ENCODE peak calls at places on chromosomes 5 and 9, in five cellular contexts. One of them, this sample, is unnamed.

GRCh38 chr5:32190094-32190493 is 16.0 kb upstream of the GOLPH3 start:
- DNase-seq in sigmoid colon: peak
- DNase-seq in WTC11: no peak
- DNase-seq in MCF 10A: no peak
- DNase-seq in uterus: peak
- DNase-seq in this sample: no peak

GRCh38 chr9:134372621-134373267 is 46.5 kb downstream of the RXRA start:
- DNase-seq in sigmoid colon: peak
- DNase-seq in WTC11: no peak
- DNase-seq in MCF 10A: peak
- DNase-seq in uterus: no peak
- DNase-seq in this sample: no peak

GRCh38 chr5:124654418-124654817 is 92.0 kb downstream of the ZNF608 start:
- DNase-seq in sigmoid colon: no peak
- DNase-seq in WTC11: no peak
- DNase-seq in MCF 10A: no peak
- DNase-seq in uterus: no peak
- DNase-seq in this sample: no peak

GRCh38 chr9:16728128-16728505 is 142.4 kb downstream of the BNC2 start:
- DNase-seq in sigmoid colon: no peak
- DNase-seq in WTC11: no peak
- DNase-seq in MCF 10A: no peak
- DNase-seq in uterus: no peak
- DNase-seq in this sample: no peak

GRCh38 chr5:141657937-141658545 is 6.8 kb upstream of the FCHSD1 start:
- DNase-seq in sigmoid colon: no peak
- DNase-seq in WTC11: no peak
- DNase-seq in MCF 10A: peak
- DNase-seq in uterus: no peak
- DNase-seq in this sample: no peak

GRCh38 chr5:72465068-72465467 is 42.1 kb downstream of the ZNF366 start:
- DNase-seq in sigmoid colon: no peak
- DNase-seq in WTC11: no peak
- DNase-seq in MCF 10A: no peak
- DNase-seq in uterus: no peak
- DNase-seq in this sample: no peak

GRCh38 chr9:96006296-96006890 is 130.9 kb downstream of the ERCC6L2 start:
- DNase-seq in sigmoid colon: no peak
- DNase-seq in WTC11: no peak
- DNase-seq in MCF 10A: no peak
- DNase-seq in uterus: no peak
- DNase-seq in this sample: no peak

GRCh38 chr9:91477106-91477505 is 53.5 kb upstream of the NFIL3 start:
- DNase-seq in sigmoid colon: no peak
- DNase-seq in WTC11: no peak
- DNase-seq in MCF 10A: no peak
- DNase-seq in uterus: no peak
- DNase-seq in this sample: no peak

GRCh38 chr5:56640763-56641406 is 174.5 kb upstream of the MAP3K1 start:
- DNase-seq in sigmoid colon: peak
- DNase-seq in WTC11: no peak
- DNase-seq in MCF 10A: no peak
- DNase-seq in uterus: no peak
- DNase-seq in this sample: no peak

GRCh38 chr5:176440932-176441706 is 7.1 kb upstream of the FAF2 start:
- DNase-seq in sigmoid colon: no peak
- DNase-seq in WTC11: no peak
- DNase-seq in MCF 10A: no peak
- DNase-seq in uterus: no peak
- DNase-seq in this sample: no peak

GRCh38 chr5:115626444-115626823 is 598 bp upstream of the TMED7 start:
- DNase-seq in sigmoid colon: no peak
- DNase-seq in WTC11: no peak
- DNase-seq in MCF 10A: no peak
- DNase-seq in uterus: no peak
- DNase-seq in this sample: no peak

GRCh38 chr9:131728961-131729360 is 10.9 kb downstream of the RAPGEF1 start:
- DNase-seq in sigmoid colon: no peak
- DNase-seq in WTC11: no peak
- DNase-seq in MCF 10A: no peak
- DNase-seq in uterus: no peak
- DNase-seq in this sample: peak

GRCh38 chr9:19985081-19985480 is 196.2 kb upstream of the SLC24A2 start:
- DNase-seq in sigmoid colon: no peak
- DNase-seq in WTC11: no peak
- DNase-seq in MCF 10A: no peak
- DNase-seq in uterus: no peak
- DNase-seq in this sample: no peak

GRCh38 chr9:87513171-87513570 is 15.5 kb downstream of the DAPK1 start:
- DNase-seq in sigmoid colon: no peak
- DNase-seq in WTC11: no peak
- DNase-seq in MCF 10A: no peak
- DNase-seq in uterus: no peak
- DNase-seq in this sample: no peak

GRCh38 chr5:181205735-181206401 is 872 bp upstream of the TRIM7 start:
- DNase-seq in sigmoid colon: peak
- DNase-seq in WTC11: peak
- DNase-seq in MCF 10A: no peak
- DNase-seq in uterus: no peak
- DNase-seq in this sample: no peak

GRCh38 chr5:62315376-62316049 is 9.5 kb downstream of the KIF2A start:
- DNase-seq in sigmoid colon: no peak
- DNase-seq in WTC11: no peak
- DNase-seq in MCF 10A: no peak
- DNase-seq in uterus: no peak
- DNase-seq in this sample: no peak

GRCh38 chr5:150399158-150400019 is 13.3 kb downstream of the CD74 start:
- DNase-seq in sigmoid colon: no peak
- DNase-seq in WTC11: no peak
- DNase-seq in MCF 10A: no peak
- DNase-seq in uterus: no peak
- DNase-seq in this sample: no peak

GRCh38 chr9:13088734-13089427 is 190.6 kb downstream of the MPDZ start:
- DNase-seq in sigmoid colon: no peak
- DNase-seq in WTC11: peak
- DNase-seq in MCF 10A: peak
- DNase-seq in uterus: no peak
- DNase-seq in this sample: no peak

GRCh38 chr5:175321927-175322532 is 122.0 kb downstream of the DRD1 start:
- DNase-seq in sigmoid colon: no peak
- DNase-seq in WTC11: peak
- DNase-seq in MCF 10A: peak
- DNase-seq in uterus: no peak
- DNase-seq in this sample: no peak

GRCh38 chr5:5521478-5521877 is 99.0 kb downstream of the ICE1 start:
- DNase-seq in sigmoid colon: no peak
- DNase-seq in WTC11: no peak
- DNase-seq in MCF 10A: no peak
- DNase-seq in uterus: no peak
- DNase-seq in this sample: no peak

GRCh38 chr9:27645166-27645840 is 72.0 kb upstream of the C9orf72 start:
- DNase-seq in sigmoid colon: no peak
- DNase-seq in WTC11: no peak
- DNase-seq in MCF 10A: no peak
- DNase-seq in uterus: no peak
- DNase-seq in this sample: no peak

GRCh38 chr5:35777358-35778087 is 79.2 kb upstream of the IL7R start:
- DNase-seq in sigmoid colon: peak
- DNase-seq in WTC11: peak
- DNase-seq in MCF 10A: peak
- DNase-seq in uterus: no peak
- DNase-seq in this sample: peak

GRCh38 chr5:106397700-106398099 is 1273.0 kb downstream of the EFNA5 start:
- DNase-seq in sigmoid colon: no peak
- DNase-seq in WTC11: no peak
- DNase-seq in MCF 10A: peak
- DNase-seq in uterus: no peak
- DNase-seq in this sample: no peak

GRCh38 chr5:56251918-56252553 is 18.9 kb upstream of the ANKRD55 start:
- DNase-seq in sigmoid colon: no peak
- DNase-seq in WTC11: no peak
- DNase-seq in MCF 10A: no peak
- DNase-seq in uterus: no peak
- DNase-seq in this sample: no peak

GRCh38 chr5:176856746-176857145 is 42.4 kb downstream of the HK3 start:
- DNase-seq in sigmoid colon: no peak
- DNase-seq in WTC11: no peak
- DNase-seq in MCF 10A: no peak
- DNase-seq in uterus: no peak
- DNase-seq in this sample: no peak

GRCh38 chr9:89853161-89853560 is 248.3 kb downstream of the GADD45G start:
- DNase-seq in sigmoid colon: no peak
- DNase-seq in WTC11: no peak
- DNase-seq in MCF 10A: no peak
- DNase-seq in uterus: peak
- DNase-seq in this sample: no peak

GRCh38 chr5:172531704-172532026 is 77.3 kb upstream of the SH3PXD2B start:
- DNase-seq in sigmoid colon: peak
- DNase-seq in WTC11: no peak
- DNase-seq in MCF 10A: no peak
- DNase-seq in uterus: no peak
- DNase-seq in this sample: no peak

GRCh38 chr5:86807046-86807712 is 189.4 kb downstream of the COX7C start:
- DNase-seq in sigmoid colon: no peak
- DNase-seq in WTC11: no peak
- DNase-seq in MCF 10A: no peak
- DNase-seq in uterus: no peak
- DNase-seq in this sample: no peak
- TF ChIP-seq CTCF in sigmoid colon: no peak
- TF ChIP-seq CTCF in WTC11: no peak
- TF ChIP-seq CTCF in MCF 10A: no peak
- TF ChIP-seq CTCF in uterus: no peak
- TF ChIP-seq CTCF in this sample: no peak

GRCh38 chr9:109451311-109452025 is 46.6 kb downstream of the PTPN3 start:
- DNase-seq in sigmoid colon: no peak
- DNase-seq in WTC11: peak
- DNase-seq in MCF 10A: no peak
- DNase-seq in uterus: no peak
- DNase-seq in this sample: no peak

GRCh38 chr9:109448223-109448622 is 49.9 kb downstream of the PTPN3 start:
- DNase-seq in sigmoid colon: no peak
- DNase-seq in WTC11: no peak
- DNase-seq in MCF 10A: no peak
- DNase-seq in uterus: no peak
- DNase-seq in this sample: no peak

GRCh38 chr9:109447329-109448076 is 50.6 kb downstream of the PTPN3 start:
- DNase-seq in sigmoid colon: no peak
- DNase-seq in WTC11: no peak
- DNase-seq in MCF 10A: no peak
- DNase-seq in uterus: no peak
- DNase-seq in this sample: no peak

GRCh38 chr9:109450346-109450745 is 47.8 kb downstream of the PTPN3 start:
- DNase-seq in sigmoid colon: no peak
- DNase-seq in WTC11: no peak
- DNase-seq in MCF 10A: no peak
- DNase-seq in uterus: no peak
- DNase-seq in this sample: no peak

GRCh38 chr9:109449036-109449798 is 48.9 kb downstream of the PTPN3 start:
- DNase-seq in sigmoid colon: no peak
- DNase-seq in WTC11: no peak
- DNase-seq in MCF 10A: peak
- DNase-seq in uterus: no peak
- DNase-seq in this sample: no peak
- TF ChIP-seq CTCF in sigmoid colon: no peak
- TF ChIP-seq CTCF in WTC11: no peak
- TF ChIP-seq CTCF in MCF 10A: no peak
- TF ChIP-seq CTCF in uterus: no peak
- TF ChIP-seq CTCF in this sample: no peak

GRCh38 chr9:129362287-129363098 is 184.4 kb upstream of the IER5L start:
- DNase-seq in sigmoid colon: no peak
- DNase-seq in WTC11: no peak
- DNase-seq in MCF 10A: no peak
- DNase-seq in uterus: no peak
- DNase-seq in this sample: no peak
- TF ChIP-seq CTCF in sigmoid colon: no peak
- TF ChIP-seq CTCF in WTC11: no peak
- TF ChIP-seq CTCF in MCF 10A: no peak
- TF ChIP-seq CTCF in uterus: no peak
- TF ChIP-seq CTCF in this sample: no peak

GRCh38 chr9:120481842-120482241 is 98.1 kb downstream of the CDK5RAP2 start:
- DNase-seq in sigmoid colon: no peak
- DNase-seq in WTC11: no peak
- DNase-seq in MCF 10A: no peak
- DNase-seq in uterus: no peak
- DNase-seq in this sample: no peak

GRCh38 chr9:120481248-120481647 is 98.7 kb downstream of the CDK5RAP2 start:
- DNase-seq in sigmoid colon: no peak
- DNase-seq in WTC11: no peak
- DNase-seq in MCF 10A: peak
- DNase-seq in uterus: no peak
- DNase-seq in this sample: no peak

GRCh38 chr9:120482424-120483186 is 97.4 kb downstream of the CDK5RAP2 start:
- DNase-seq in sigmoid colon: no peak
- DNase-seq in WTC11: no peak
- DNase-seq in MCF 10A: no peak
- DNase-seq in uterus: no peak
- DNase-seq in this sample: no peak

GRCh38 chr9:120478208-120478607 is 101.8 kb downstream of the CDK5RAP2 start:
- DNase-seq in sigmoid colon: no peak
- DNase-seq in WTC11: no peak
- DNase-seq in MCF 10A: peak
- DNase-seq in uterus: no peak
- DNase-seq in this sample: no peak

GRCh38 chr9:120480707-120481106 is 99.3 kb downstream of the CDK5RAP2 start:
- DNase-seq in sigmoid colon: no peak
- DNase-seq in WTC11: no peak
- DNase-seq in MCF 10A: peak
- DNase-seq in uterus: no peak
- DNase-seq in this sample: no peak
- TF ChIP-seq CTCF in sigmoid colon: no peak
- TF ChIP-seq CTCF in WTC11: no peak
- TF ChIP-seq CTCF in MCF 10A: no peak
- TF ChIP-seq CTCF in uterus: no peak
- TF ChIP-seq CTCF in this sample: no peak

DNA sequence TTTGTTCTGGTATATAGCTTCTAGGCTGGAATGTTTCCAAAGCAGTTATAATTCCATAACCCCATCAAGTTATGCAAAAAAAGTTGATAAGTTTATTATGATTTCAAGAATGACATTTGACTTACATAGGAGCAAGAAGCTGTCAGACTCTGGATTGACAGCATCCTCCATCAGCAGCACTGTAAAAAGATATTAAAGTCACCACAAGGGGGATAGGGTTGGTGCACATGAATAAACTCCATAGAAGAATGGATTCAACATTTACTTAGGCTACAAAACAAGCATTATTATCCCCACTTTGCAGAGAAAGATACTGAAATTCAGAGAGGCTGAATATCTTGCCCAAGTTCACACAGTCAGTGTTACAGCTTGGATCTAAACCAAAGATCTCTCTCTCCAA is 208.9 kb upstream of the SLC30A5 start:
- DNase-seq in sigmoid colon: no peak
- DNase-seq in WTC11: no peak
- DNase-seq in MCF 10A: peak
- DNase-seq in uterus: no peak
- DNase-seq in this sample: no peak
- TF ChIP-seq CTCF in sigmoid colon: no peak
- TF ChIP-seq CTCF in WTC11: peak
- TF ChIP-seq CTCF in MCF 10A: peak
- TF ChIP-seq CTCF in uterus: no peak
- TF ChIP-seq CTCF in this sample: no peak